ENCODE peak calls at places on chromosomes 3 and 15, in eight cellular contexts. F, D, H, N, I, L, V and B are unnamed samples.

GRCh38 chr3:132183811-132184210 is 133.4 kb upstream of the ACP3 start:
- DNase-seq in F (no peak), N (no peak), D (no peak), V (no peak), L (no peak), I (no peak), H (no peak), B (no peak)

GRCh38 chr3:132538072-132538471 is 59.0 kb upstream of the ACKR4 start:
- DNase-seq in F (no peak), L (no peak), I (no peak), N (no peak), V (no peak), H (no peak), D (no peak), B (no peak)

GRCh38 chr15:47720555-47720954 is 3.2 kb downstream of the SEMA6D start:
- DNase-seq in F (peak; percentile 23), H (no peak), V (no peak), I (no peak), N (no peak), D (no peak), L (no peak), B (no peak)

GRCh38 chr3:178602864-178603263 is 66.6 kb downstream of the KCNMB2 start:
- DNase-seq in I (no peak), H (no peak), V (no peak), N (no peak), F (no peak), D (no peak), L (no peak), B (no peak)

GRCh38 chr3:196398782-196399181 is 33.4 kb downstream of the UBXN7 start:
- DNase-seq in N (no peak), D (no peak), V (peak; percentile 19), L (no peak), F (no peak), H (peak; percentile 27), I (no peak), B (no peak)

GRCh38 chr3:138493804-138494606 is 59.6 kb downstream of the ESYT3 start:
- DNase-seq in N (no peak), V (no peak), H (peak; percentile 70), L (no peak), F (peak; percentile 85), I (no peak), D (no peak), B (peak; percentile 88)

GRCh38 chr15:70047386-70048195 is 50.1 kb downstream of the TLE3 start:
- DNase-seq in L (no peak), H (peak; percentile 65), D (peak; percentile 19), V (no peak), N (peak; percentile 18), F (peak; percentile 65), I (no peak), B (no peak)

GRCh38 chr15:54119056-54119455 is 140.8 kb downstream of the UNC13C start:
- DNase-seq in N (no peak), I (no peak), V (no peak), F (no peak), L (no peak), D (no peak), H (no peak), B (no peak)

GRCh38 chr3:167318996-167319615 is 61.0 kb downstream of the ZBBX start:
- DNase-seq in H (no peak), F (no peak), D (no peak), N (no peak), L (no peak), I (no peak), V (no peak), B (no peak)

GRCh38 chr3:151445283-151446001 is 15.4 kb downstream of the IGSF10 start:
- DNase-seq in H (peak; percentile 96), V (peak; percentile 47), D (peak; percentile 55), L (no peak), N (no peak), F (peak; percentile 90), I (no peak), B (peak; percentile 96)

DNA sequence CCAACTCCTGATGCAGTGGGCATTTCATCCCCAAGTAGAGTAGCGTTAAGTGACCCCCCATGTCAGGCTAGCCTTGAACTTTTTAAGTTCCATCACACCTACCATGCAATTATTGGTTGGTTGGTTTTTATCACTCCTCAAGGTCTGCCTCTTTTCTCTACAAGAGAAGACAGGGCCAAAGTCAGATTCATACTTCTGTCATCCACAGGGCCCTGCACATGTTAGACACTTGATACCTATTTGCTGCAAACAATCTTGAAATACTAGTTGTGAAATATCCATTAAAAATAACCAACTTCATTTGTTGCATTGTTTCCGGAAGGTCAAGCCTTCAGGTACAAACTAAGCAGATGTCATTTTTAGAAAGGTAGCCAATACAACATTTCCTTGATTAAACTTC is 1.2 kb downstream of the CMSS1 start:
- DNase-seq in N (no peak), V (no peak), I (no peak), L (no peak), D (no peak), F (no peak), H (no peak), B (no peak)
- H3K4me3 ChIP-seq in N (no peak overlapping the region), V (no peak overlapping the region), I (no peak overlapping the region), L (no peak overlapping the region), D (peak overlapping the region; percentile 78), F (no peak overlapping the region), H (peak overlapping the region; percentile 47), B (no peak overlapping the region)

GRCh38 chr3:16516695-16517481 is 3.4 kb upstream of the RFTN1 start:
- DNase-seq in I (no peak), H (peak; percentile 80), F (peak; percentile 78), D (no peak), V (no peak), L (no peak), N (peak; percentile 41), B (no peak)
- TF ChIP-seq CTCF in I (no peak), H (peak; percentile 78), F (peak; percentile 73), D (peak; percentile 40), V (peak; percentile 82), L (peak; percentile 44), N (peak; percentile 48), B (peak; percentile 78)

GRCh38 chr3:128487538-128487812 is 5.5 kb downstream of the GATA2 start:
- DNase-seq in L (no peak), H (no peak), N (no peak), I (no peak), D (no peak), F (no peak), V (no peak), B (no peak)
- H3K4me3 ChIP-seq in L (no peak overlapping the region), H (peak overlapping the region; percentile 58), N (peak overlapping the region; percentile 63), I (peak overlapping the region; percentile 68), D (peak overlapping the region; percentile 52), F (peak overlapping the region; percentile 59), V (peak overlapping the region; percentile 32), B (peak overlapping the region; percentile 95)

GRCh38 chr15:93001881-93002280 is 87.1 kb downstream of the RGMA start:
- DNase-seq in H (peak; percentile 22), F (peak; percentile 9), L (no peak), N (no peak), V (no peak), I (no peak), D (no peak), B (no peak)
- TF ChIP-seq CTCF in H (peak; percentile 12), F (peak; percentile 12), L (no peak), N (peak; percentile 8), V (peak; percentile 14), I (no peak), D (no peak), B (no peak)